ENCODE peak calls at places on chromosome 7, in five cellular contexts. N, Y, D, G and F are unnamed samples.

GRCh38 chr7:158655931-158656441 is 48.6 kb downstream of the NCAPG2 start:
- DNase-seq in N (no peak), Y (no peak), D (no peak), G (no peak), F (no peak)

GRCh38 chr7:6262206-6262605 is 10.2 kb downstream of the CYTH3 start:
- DNase-seq in N (no peak), Y (no peak), D (no peak), G (no peak), F (no peak)

GRCh38 chr7:43904533-43905208 is 1.7 kb downstream of the URGCP start:
- DNase-seq in N (no peak), Y (no peak), D (peak; percentile 18), G (no peak), F (peak; percentile 13)

GRCh38 chr7:158649279-158649678 is 55.3 kb downstream of the NCAPG2 start:
- DNase-seq in N (peak; percentile 55), Y (no peak), D (peak; percentile 23), G (peak; percentile 77), F (peak; percentile 67)

GRCh38 chr7:83060218-83060617 is 102.5 kb downstream of the PCLO start:
- DNase-seq in N (no peak), Y (no peak), D (no peak), G (no peak), F (no peak)

GRCh38 chr7:2269468-2270460 is 27.7 kb downstream of the NUDT1 start:
- DNase-seq in N (no peak), Y (no peak), D (no peak), G (peak; percentile 17), F (peak; percentile 35)

GRCh38 chr7:93819699-93820098 is 70.9 kb downstream of the TFPI2 start:
- DNase-seq in N (no peak), Y (no peak), D (no peak), G (no peak), F (no peak)

GRCh38 chr7:7002416-7003062 is 176.5 kb upstream of the CCZ1B start:
- DNase-seq in N (no peak), Y (no peak), D (no peak), G (no peak), F (no peak)

GRCh38 chr7:44305564-44306507 is 19.6 kb downstream of the CAMK2B start:
- DNase-seq in N (no peak), Y (peak; percentile 32), D (no peak), G (no peak), F (no peak)

GRCh38 chr7:148503900-148504487 is 86.6 kb upstream of the C7orf33 start:
- DNase-seq in N (peak; percentile 16), Y (no peak), D (peak; percentile 53), G (peak; percentile 41), F (no peak)

GRCh38 chr7:133484135-133484534 is 231.3 kb downstream of the EXOC4 start:
- DNase-seq in N (no peak), Y (no peak), D (no peak), G (no peak), F (no peak)

GRCh38 chr7:113996405-113996804 is 77.6 kb upstream of the PPP1R3A start:
- DNase-seq in N (no peak), Y (no peak), D (no peak), G (no peak), F (no peak)

GRCh38 chr7:23654508-23654907 is 25.5 kb upstream of the FAM221A start:
- DNase-seq in N (peak; percentile 13), Y (peak; percentile 79), D (peak; percentile 57), G (peak; percentile 35), F (peak; percentile 15)

GRCh38 chr7:156222611-156223010 is 410.3 kb upstream of the SHH start:
- DNase-seq in N (no peak), Y (peak; percentile 20), D (no peak), G (no peak), F (no peak)

GRCh38 chr7:35015346-35015859 is 21.9 kb downstream of the DPY19L1 start:
- DNase-seq in N (no peak), Y (no peak), D (peak; percentile 43), G (peak; percentile 30), F (no peak)

GRCh38 chr7:85191383-85191782 is 4.5 kb upstream of the SEMA3D start:
- DNase-seq in N (peak; percentile 7), Y (no peak), D (no peak), G (peak; percentile 42), F (no peak)

GRCh38 chr7:88665892-88666514 is 93.5 kb upstream of the ZNF804B start:
- DNase-seq in N (no peak), Y (no peak), D (peak; percentile 22), G (no peak), F (no peak)

GRCh38 chr7:20201380-20201779 is 15.8 kb downstream of the MACC1 start:
- DNase-seq in N (no peak), Y (no peak), D (peak; percentile 40), G (no peak), F (no peak)

GRCh38 chr7:128904381-128905197 is 5.9 kb downstream of the KCP start:
- DNase-seq in N (peak; percentile 60), Y (peak; percentile 54), D (peak; percentile 78), G (peak; percentile 53), F (peak; percentile 52)

GRCh38 chr7:145909956-145910611 is 206.5 kb upstream of the CNTNAP2 start:
- DNase-seq in N (no peak), Y (no peak), D (no peak), G (no peak), F (no peak)

GRCh38 chr7:157691521-157692155 is 354.8 kb downstream of the DNAJB6 start:
- DNase-seq in N (no peak), Y (peak; percentile 67), D (no peak), G (peak; percentile 4), F (no peak)

GRCh38 chr7:23907012-23907411 is 197.0 kb downstream of the STK31 start:
- DNase-seq in N (no peak), Y (no peak), D (no peak), G (no peak), F (no peak)

GRCh38 chr7:117873056-117873932 is at the start of gene CTTNBP2:
- DNase-seq in N (peak; percentile 21), Y (peak; percentile 81), D (peak; percentile 5), G (peak; percentile 44), F (no peak)

GRCh38 chr7:123012435-123012834 is 16.9 kb upstream of the TAS2R16 start:
- DNase-seq in N (no peak), Y (no peak), D (no peak), G (no peak), F (no peak)

GRCh38 chr7:156400046-156400445 is 240.5 kb upstream of the RNF32 start:
- DNase-seq in N (no peak), Y (no peak), D (no peak), G (no peak), F (no peak)

GRCh38 chr7:141551080-141551772 is at the start of gene AGK:
- DNase-seq in N (peak; percentile 76), Y (peak; percentile 88), D (peak; percentile 91), G (peak; percentile 75), F (peak; percentile 53)

GRCh38 chr7:46291601-46292150 is 370.6 kb upstream of the IGFBP3 start:
- DNase-seq in N (no peak), Y (no peak), D (no peak), G (no peak), F (no peak)

GRCh38 chr7:134470864-134471263 is 12.0 kb upstream of the AKR1B1 start:
- DNase-seq in N (peak; percentile 74), Y (no peak), D (peak; percentile 18), G (no peak), F (peak; percentile 47)

GRCh38 chr7:117791877-117792780 is 81.1 kb downstream of the CTTNBP2 start:
- DNase-seq in N (no peak), Y (no peak), D (peak; percentile 90), G (no peak), F (no peak)

GRCh38 chr7:93245525-93246432 is 13.6 kb downstream of the VPS50 start:
- DNase-seq in N (no peak), Y (no peak), D (peak; percentile 38), G (peak; percentile 59), F (peak; percentile 21)

GRCh38 chr7:102028206-102028826 is 210.9 kb downstream of the CUX1 start:
- DNase-seq in N (no peak), Y (no peak), D (no peak), G (no peak), F (no peak)

DNA sequence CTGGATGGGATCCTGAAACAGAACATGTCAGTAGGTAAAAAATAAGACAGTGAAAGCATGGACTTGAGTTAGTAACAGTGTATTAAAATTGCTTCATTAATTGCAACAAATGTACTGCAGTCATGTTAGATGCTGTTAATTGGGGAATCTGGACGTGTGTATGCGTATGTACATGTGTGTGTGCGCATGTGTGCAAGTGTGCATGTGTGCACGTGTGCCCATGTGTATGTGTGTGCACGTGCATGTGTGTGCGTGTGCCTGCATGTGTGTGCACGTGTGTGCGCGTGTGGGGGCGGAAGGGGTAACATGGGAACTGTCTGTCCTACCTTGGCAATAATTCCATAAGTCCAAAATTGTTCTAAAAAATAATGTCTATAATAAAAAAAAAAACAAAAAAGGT is 67.3 kb downstream of the SMURF1 start:
- DNase-seq in N (no peak), Y (no peak), D (no peak), G (no peak), F (no peak)
- TF ChIP-seq JUN in N (no peak), Y (no peak), D (no peak), G (no peak), F (no peak)

GRCh38 chr7:78803471-78803870 is 650.0 kb downstream of the MAGI2 start:
- DNase-seq in N (no peak), Y (no peak), D (no peak), G (peak; percentile 6), F (no peak)
- H3K4me1 ChIP-seq in N (no peaks in the 10 kb centered on the region), Y (no peaks in the 10 kb centered on the region), D (no peaks in the 10 kb centered on the region), G (no peaks in the 10 kb centered on the region), F (no peaks in the 10 kb centered on the region)

GRCh38 chr7:116337800-116338199 is 127.5 kb downstream of the TES start:
- DNase-seq in N (no peak), Y (no peak), D (no peak), G (no peak), F (no peak)

GRCh38 chr7:116340201-116340847 is 130.0 kb downstream of the TES start:
- DNase-seq in N (no peak), Y (no peak), D (no peak), G (peak; percentile 90), F (no peak)

GRCh38 chr7:116342125-116342524 is 131.8 kb downstream of the TES start:
- DNase-seq in N (no peak), Y (no peak), D (no peak), G (peak; percentile 28), F (no peak)

GRCh38 chr7:116339564-116339963 is 129.2 kb downstream of the TES start:
- DNase-seq in N (no peak), Y (no peak), D (peak; percentile 38), G (peak; percentile 91), F (peak; percentile 33)

DNA sequence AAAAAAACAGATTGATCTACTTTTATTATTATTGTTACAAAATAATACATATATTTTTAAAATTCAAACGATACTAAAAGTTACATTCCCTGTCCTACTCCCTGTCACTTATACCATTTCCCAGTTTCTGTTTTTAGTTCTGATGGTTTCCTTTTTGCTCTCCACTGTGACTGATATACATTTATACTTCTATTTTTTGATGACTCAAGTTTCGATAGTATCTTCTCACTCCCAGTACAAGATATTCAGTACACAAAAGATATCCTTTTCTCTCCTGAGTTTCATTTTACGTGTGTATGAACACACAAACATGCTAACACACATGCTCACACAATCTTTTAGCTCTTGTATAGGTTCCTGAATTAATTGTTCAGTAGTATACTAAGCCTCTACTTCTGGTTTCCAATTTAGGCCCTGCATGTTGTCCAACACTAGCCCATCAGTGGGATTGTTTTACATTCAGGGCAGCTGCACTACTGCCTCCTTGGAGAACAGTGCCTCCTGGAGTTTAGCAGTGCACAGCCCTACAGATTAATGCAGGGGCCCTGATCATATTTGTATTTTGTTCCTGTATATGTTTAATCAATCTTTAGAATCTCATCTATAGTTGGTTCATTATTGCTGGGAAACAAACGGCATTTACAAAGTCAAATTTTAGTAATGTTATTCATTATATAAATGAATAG is 131.0 kb downstream of the TES start:
- DNase-seq in N (no peak), Y (no peak), D (peak; percentile 53), G (peak; percentile 72), F (no peak)
- TF ChIP-seq JUN in N (no peak), Y (no peak), D (no peak), G (no peak), F (no peak)

GRCh38 chr7:26198133-26198780 is 2.3 kb downstream of the HNRNPA2B1 start:
- DNase-seq in N (no peak), Y (no peak), D (peak; percentile 47), G (peak; percentile 61), F (no peak)
- H3K4me1 ChIP-seq in N (peaks cover 39% of the 10 kb centered on the region), Y (no peaks in the 10 kb centered on the region), D (peaks cover 30% of the 10 kb centered on the region), G (peaks cover 39% of the 10 kb centered on the region), F (peaks cover 44% of the 10 kb centered on the region)